ENCODE peak calls at places on chromosome 13, in eight cellular contexts. One of them, this sample, is unnamed.

GRCh38 chr13:36918246-36919060 is 1.6 kb downstream of the SMAD9 start:
- DNase-seq in nucleus accumbens: no peak
- DNase-seq in DMS79: peak
- DNase-seq in C1 segment of cervical spinal cord: no peak
- DNase-seq in stimulated activated CD8-positive, alpha-beta memory T cell treated with anti-CD3 and anti-CD28 coated beads, Interleukin-4, amount 100 ng/mL, for 4 hours: no peak
- DNase-seq in retina: peak
- DNase-seq in GM19239: no peak
- DNase-seq in NT2/D1: no peak
- DNase-seq in this sample: no peak

GRCh38 chr13:20828540-20829364 is 55.0 kb upstream of the EEF1AKMT1 start:
- DNase-seq in nucleus accumbens: peak
- DNase-seq in DMS79: no peak
- DNase-seq in C1 segment of cervical spinal cord: no peak
- DNase-seq in stimulated activated CD8-positive, alpha-beta memory T cell treated with anti-CD3 and anti-CD28 coated beads, Interleukin-4, amount 100 ng/mL, for 4 hours: no peak
- DNase-seq in retina: peak
- DNase-seq in GM19239: peak
- DNase-seq in NT2/D1: peak
- DNase-seq in this sample: no peak

GRCh38 chr13:96243371-96243770 is 153.5 kb downstream of the HS6ST3 start:
- DNase-seq in nucleus accumbens: no peak
- DNase-seq in DMS79: no peak
- DNase-seq in C1 segment of cervical spinal cord: no peak
- DNase-seq in stimulated activated CD8-positive, alpha-beta memory T cell treated with anti-CD3 and anti-CD28 coated beads, Interleukin-4, amount 100 ng/mL, for 4 hours: no peak
- DNase-seq in retina: no peak
- DNase-seq in GM19239: no peak
- DNase-seq in NT2/D1: no peak
- DNase-seq in this sample: no peak

GRCh38 chr13:75514080-75515040 is 23.3 kb downstream of the COMMD6 start:
- DNase-seq in nucleus accumbens: no peak
- DNase-seq in DMS79: no peak
- DNase-seq in C1 segment of cervical spinal cord: no peak
- DNase-seq in stimulated activated CD8-positive, alpha-beta memory T cell treated with anti-CD3 and anti-CD28 coated beads, Interleukin-4, amount 100 ng/mL, for 4 hours: no peak
- DNase-seq in retina: no peak
- DNase-seq in GM19239: no peak
- DNase-seq in NT2/D1: no peak
- DNase-seq in this sample: no peak

GRCh38 chr13:41802684-41803554 is 158.0 kb downstream of the VWA8 start:
- DNase-seq in nucleus accumbens: no peak
- DNase-seq in DMS79: no peak
- DNase-seq in C1 segment of cervical spinal cord: no peak
- DNase-seq in stimulated activated CD8-positive, alpha-beta memory T cell treated with anti-CD3 and anti-CD28 coated beads, Interleukin-4, amount 100 ng/mL, for 4 hours: no peak
- DNase-seq in retina: no peak
- DNase-seq in GM19239: no peak
- DNase-seq in NT2/D1: no peak
- DNase-seq in this sample: no peak

GRCh38 chr13:49627831-49628652 is at the start of gene ARL11:
- DNase-seq in nucleus accumbens: peak
- DNase-seq in DMS79: no peak
- DNase-seq in C1 segment of cervical spinal cord: no peak
- DNase-seq in stimulated activated CD8-positive, alpha-beta memory T cell treated with anti-CD3 and anti-CD28 coated beads, Interleukin-4, amount 100 ng/mL, for 4 hours: no peak
- DNase-seq in retina: peak
- DNase-seq in GM19239: peak
- DNase-seq in NT2/D1: no peak
- DNase-seq in this sample: no peak

GRCh38 chr13:94710881-94711560 is 1.3 kb downstream of the SOX21 start:
- DNase-seq in nucleus accumbens: peak
- DNase-seq in DMS79: no peak
- DNase-seq in C1 segment of cervical spinal cord: no peak
- DNase-seq in stimulated activated CD8-positive, alpha-beta memory T cell treated with anti-CD3 and anti-CD28 coated beads, Interleukin-4, amount 100 ng/mL, for 4 hours: no peak
- DNase-seq in retina: peak
- DNase-seq in GM19239: no peak
- DNase-seq in NT2/D1: no peak
- DNase-seq in this sample: no peak

GRCh38 chr13:109088101-109088500 is 458.7 kb downstream of the MYO16 start:
- DNase-seq in nucleus accumbens: no peak
- DNase-seq in DMS79: no peak
- DNase-seq in C1 segment of cervical spinal cord: no peak
- DNase-seq in stimulated activated CD8-positive, alpha-beta memory T cell treated with anti-CD3 and anti-CD28 coated beads, Interleukin-4, amount 100 ng/mL, for 4 hours: no peak
- DNase-seq in retina: no peak
- DNase-seq in GM19239: no peak
- DNase-seq in NT2/D1: no peak
- DNase-seq in this sample: no peak

GRCh38 chr13:93775507-93776108 is 549.0 kb downstream of the GPC6 start:
- DNase-seq in nucleus accumbens: no peak
- DNase-seq in DMS79: no peak
- DNase-seq in C1 segment of cervical spinal cord: no peak
- DNase-seq in stimulated activated CD8-positive, alpha-beta memory T cell treated with anti-CD3 and anti-CD28 coated beads, Interleukin-4, amount 100 ng/mL, for 4 hours: no peak
- DNase-seq in retina: no peak
- DNase-seq in GM19239: no peak
- DNase-seq in NT2/D1: no peak
- DNase-seq in this sample: no peak

GRCh38 chr13:110319774-110320509 is 12.9 kb downstream of the COL4A2 start:
- DNase-seq in nucleus accumbens: no peak
- DNase-seq in DMS79: no peak
- DNase-seq in C1 segment of cervical spinal cord: no peak
- DNase-seq in stimulated activated CD8-positive, alpha-beta memory T cell treated with anti-CD3 and anti-CD28 coated beads, Interleukin-4, amount 100 ng/mL, for 4 hours: no peak
- DNase-seq in retina: no peak
- DNase-seq in GM19239: no peak
- DNase-seq in NT2/D1: no peak
- DNase-seq in this sample: no peak

GRCh38 chr13:82678052-82678451 is 1204.2 kb downstream of the SLITRK1 start:
- DNase-seq in nucleus accumbens: no peak
- DNase-seq in DMS79: no peak
- DNase-seq in C1 segment of cervical spinal cord: no peak
- DNase-seq in stimulated activated CD8-positive, alpha-beta memory T cell treated with anti-CD3 and anti-CD28 coated beads, Interleukin-4, amount 100 ng/mL, for 4 hours: no peak
- DNase-seq in retina: no peak
- DNase-seq in GM19239: no peak
- DNase-seq in NT2/D1: no peak
- DNase-seq in this sample: no peak

GRCh38 chr13:113364933-113365371 is 1.0 kb upstream of the GRTP1 start:
- DNase-seq in nucleus accumbens: no peak
- DNase-seq in DMS79: no peak
- DNase-seq in C1 segment of cervical spinal cord: no peak
- DNase-seq in stimulated activated CD8-positive, alpha-beta memory T cell treated with anti-CD3 and anti-CD28 coated beads, Interleukin-4, amount 100 ng/mL, for 4 hours: no peak
- DNase-seq in retina: no peak
- DNase-seq in GM19239: no peak
- DNase-seq in NT2/D1: no peak
- DNase-seq in this sample: no peak

GRCh38 chr13:47413112-47413511 is 516.3 kb upstream of the HTR2A start:
- DNase-seq in nucleus accumbens: no peak
- DNase-seq in DMS79: no peak
- DNase-seq in C1 segment of cervical spinal cord: no peak
- DNase-seq in stimulated activated CD8-positive, alpha-beta memory T cell treated with anti-CD3 and anti-CD28 coated beads, Interleukin-4, amount 100 ng/mL, for 4 hours: no peak
- DNase-seq in retina: peak
- DNase-seq in GM19239: no peak
- DNase-seq in NT2/D1: no peak
- DNase-seq in this sample: no peak

GRCh38 chr13:39765801-39766463 is 110.5 kb downstream of the COG6 start:
- DNase-seq in nucleus accumbens: peak
- DNase-seq in DMS79: peak
- DNase-seq in C1 segment of cervical spinal cord: peak
- DNase-seq in stimulated activated CD8-positive, alpha-beta memory T cell treated with anti-CD3 and anti-CD28 coated beads, Interleukin-4, amount 100 ng/mL, for 4 hours: no peak
- DNase-seq in retina: peak
- DNase-seq in GM19239: no peak
- DNase-seq in NT2/D1: no peak
- DNase-seq in this sample: peak

GRCh38 chr13:110262082-110262436 is 44.9 kb downstream of the COL4A1 start:
- DNase-seq in nucleus accumbens: no peak
- DNase-seq in DMS79: no peak
- DNase-seq in C1 segment of cervical spinal cord: no peak
- DNase-seq in stimulated activated CD8-positive, alpha-beta memory T cell treated with anti-CD3 and anti-CD28 coated beads, Interleukin-4, amount 100 ng/mL, for 4 hours: no peak
- DNase-seq in retina: no peak
- DNase-seq in GM19239: no peak
- DNase-seq in NT2/D1: no peak
- DNase-seq in this sample: no peak

GRCh38 chr13:43492745-43493144 is 294.0 kb downstream of the ENOX1 start:
- DNase-seq in nucleus accumbens: no peak
- DNase-seq in DMS79: no peak
- DNase-seq in C1 segment of cervical spinal cord: no peak
- DNase-seq in stimulated activated CD8-positive, alpha-beta memory T cell treated with anti-CD3 and anti-CD28 coated beads, Interleukin-4, amount 100 ng/mL, for 4 hours: no peak
- DNase-seq in retina: no peak
- DNase-seq in GM19239: no peak
- DNase-seq in NT2/D1: no peak
- DNase-seq in this sample: no peak

GRCh38 chr13:94708971-94709614 is 3.3 kb downstream of the SOX21 start:
- DNase-seq in nucleus accumbens: no peak
- DNase-seq in DMS79: no peak
- DNase-seq in C1 segment of cervical spinal cord: no peak
- DNase-seq in stimulated activated CD8-positive, alpha-beta memory T cell treated with anti-CD3 and anti-CD28 coated beads, Interleukin-4, amount 100 ng/mL, for 4 hours: no peak
- DNase-seq in retina: peak
- DNase-seq in GM19239: no peak
- DNase-seq in NT2/D1: no peak
- DNase-seq in this sample: no peak

GRCh38 chr13:46184277-46184699 is 2.3 kb upstream of the LCP1 start:
- DNase-seq in nucleus accumbens: no peak
- DNase-seq in DMS79: no peak
- DNase-seq in C1 segment of cervical spinal cord: no peak
- DNase-seq in stimulated activated CD8-positive, alpha-beta memory T cell treated with anti-CD3 and anti-CD28 coated beads, Interleukin-4, amount 100 ng/mL, for 4 hours: peak
- DNase-seq in retina: no peak
- DNase-seq in GM19239: peak
- DNase-seq in NT2/D1: peak
- DNase-seq in this sample: no peak

GRCh38 chr13:73708393-73708985 is 425.7 kb downstream of the KLF12 start:
- DNase-seq in nucleus accumbens: peak
- DNase-seq in DMS79: no peak
- DNase-seq in C1 segment of cervical spinal cord: no peak
- DNase-seq in stimulated activated CD8-positive, alpha-beta memory T cell treated with anti-CD3 and anti-CD28 coated beads, Interleukin-4, amount 100 ng/mL, for 4 hours: no peak
- DNase-seq in retina: no peak
- DNase-seq in GM19239: peak
- DNase-seq in NT2/D1: peak
- DNase-seq in this sample: peak

GRCh38 chr13:61002686-61003085 is 413.0 kb downstream of the PCDH20 start:
- DNase-seq in nucleus accumbens: no peak
- DNase-seq in DMS79: no peak
- DNase-seq in C1 segment of cervical spinal cord: no peak
- DNase-seq in stimulated activated CD8-positive, alpha-beta memory T cell treated with anti-CD3 and anti-CD28 coated beads, Interleukin-4, amount 100 ng/mL, for 4 hours: no peak
- DNase-seq in retina: no peak
- DNase-seq in GM19239: no peak
- DNase-seq in NT2/D1: no peak
- DNase-seq in this sample: no peak

GRCh38 chr13:25654332-25654731 is 282.6 kb downstream of the ATP8A2 start:
- DNase-seq in nucleus accumbens: no peak
- DNase-seq in DMS79: no peak
- DNase-seq in C1 segment of cervical spinal cord: no peak
- DNase-seq in stimulated activated CD8-positive, alpha-beta memory T cell treated with anti-CD3 and anti-CD28 coated beads, Interleukin-4, amount 100 ng/mL, for 4 hours: no peak
- DNase-seq in retina: no peak
- DNase-seq in GM19239: no peak
- DNase-seq in NT2/D1: no peak
- DNase-seq in this sample: no peak

GRCh38 chr13:31965361-31966066 is 66.1 kb upstream of the FRY start:
- DNase-seq in nucleus accumbens: no peak
- DNase-seq in DMS79: no peak
- DNase-seq in C1 segment of cervical spinal cord: no peak
- DNase-seq in stimulated activated CD8-positive, alpha-beta memory T cell treated with anti-CD3 and anti-CD28 coated beads, Interleukin-4, amount 100 ng/mL, for 4 hours: no peak
- DNase-seq in retina: no peak
- DNase-seq in GM19239: no peak
- DNase-seq in NT2/D1: no peak
- DNase-seq in this sample: no peak

GRCh38 chr13:111482806-111483620 is 162.6 kb downstream of the TEX29 start:
- DNase-seq in nucleus accumbens: no peak
- DNase-seq in DMS79: no peak
- DNase-seq in C1 segment of cervical spinal cord: no peak
- DNase-seq in stimulated activated CD8-positive, alpha-beta memory T cell treated with anti-CD3 and anti-CD28 coated beads, Interleukin-4, amount 100 ng/mL, for 4 hours: no peak
- DNase-seq in retina: no peak
- DNase-seq in GM19239: no peak
- DNase-seq in NT2/D1: no peak
- DNase-seq in this sample: no peak

GRCh38 chr13:52455677-52456041 is 381 bp downstream of the CKAP2 start:
- DNase-seq in nucleus accumbens: peak
- DNase-seq in DMS79: peak
- DNase-seq in C1 segment of cervical spinal cord: no peak
- DNase-seq in stimulated activated CD8-positive, alpha-beta memory T cell treated with anti-CD3 and anti-CD28 coated beads, Interleukin-4, amount 100 ng/mL, for 4 hours: peak
- DNase-seq in retina: peak
- DNase-seq in GM19239: peak
- DNase-seq in NT2/D1: peak
- DNase-seq in this sample: no peak

GRCh38 chr13:98098511-98098910 is 44.4 kb upstream of the FARP1 start:
- DNase-seq in nucleus accumbens: no peak
- DNase-seq in DMS79: no peak
- DNase-seq in C1 segment of cervical spinal cord: no peak
- DNase-seq in stimulated activated CD8-positive, alpha-beta memory T cell treated with anti-CD3 and anti-CD28 coated beads, Interleukin-4, amount 100 ng/mL, for 4 hours: no peak
- DNase-seq in retina: no peak
- DNase-seq in GM19239: no peak
- DNase-seq in NT2/D1: no peak
- DNase-seq in this sample: no peak

GRCh38 chr13:38602261-38602660 is 84.6 kb upstream of the FREM2 start:
- DNase-seq in nucleus accumbens: no peak
- DNase-seq in DMS79: no peak
- DNase-seq in C1 segment of cervical spinal cord: no peak
- DNase-seq in stimulated activated CD8-positive, alpha-beta memory T cell treated with anti-CD3 and anti-CD28 coated beads, Interleukin-4, amount 100 ng/mL, for 4 hours: no peak
- DNase-seq in retina: no peak
- DNase-seq in GM19239: no peak
- DNase-seq in NT2/D1: no peak
- DNase-seq in this sample: no peak

GRCh38 chr13:101919541-101920306 is 467.2 kb downstream of the ITGBL1 start:
- DNase-seq in nucleus accumbens: peak
- DNase-seq in DMS79: peak
- DNase-seq in C1 segment of cervical spinal cord: no peak
- DNase-seq in stimulated activated CD8-positive, alpha-beta memory T cell treated with anti-CD3 and anti-CD28 coated beads, Interleukin-4, amount 100 ng/mL, for 4 hours: no peak
- DNase-seq in retina: peak
- DNase-seq in GM19239: no peak
- DNase-seq in NT2/D1: no peak
- DNase-seq in this sample: peak

GRCh38 chr13:49731766-49732165 is 40.5 kb upstream of the EBPL start:
- DNase-seq in nucleus accumbens: no peak
- DNase-seq in DMS79: no peak
- DNase-seq in C1 segment of cervical spinal cord: no peak
- DNase-seq in stimulated activated CD8-positive, alpha-beta memory T cell treated with anti-CD3 and anti-CD28 coated beads, Interleukin-4, amount 100 ng/mL, for 4 hours: no peak
- DNase-seq in retina: no peak
- DNase-seq in GM19239: no peak
- DNase-seq in NT2/D1: no peak
- DNase-seq in this sample: no peak

GRCh38 chr13:75101997-75102720 is 379.8 kb downstream of the TBC1D4 start:
- DNase-seq in nucleus accumbens: no peak
- DNase-seq in DMS79: no peak
- DNase-seq in C1 segment of cervical spinal cord: no peak
- DNase-seq in stimulated activated CD8-positive, alpha-beta memory T cell treated with anti-CD3 and anti-CD28 coated beads, Interleukin-4, amount 100 ng/mL, for 4 hours: no peak
- DNase-seq in retina: peak
- DNase-seq in GM19239: no peak
- DNase-seq in NT2/D1: no peak
- DNase-seq in this sample: no peak

GRCh38 chr13:26202365-26202972 is 19.6 kb downstream of the RNF6 start:
- DNase-seq in nucleus accumbens: no peak
- DNase-seq in DMS79: peak
- DNase-seq in C1 segment of cervical spinal cord: no peak
- DNase-seq in stimulated activated CD8-positive, alpha-beta memory T cell treated with anti-CD3 and anti-CD28 coated beads, Interleukin-4, amount 100 ng/mL, for 4 hours: no peak
- DNase-seq in retina: no peak
- DNase-seq in GM19239: no peak
- DNase-seq in NT2/D1: no peak
- DNase-seq in this sample: no peak

GRCh38 chr13:64551755-64552154 is 2678.4 kb downstream of the PCDH9 start:
- DNase-seq in nucleus accumbens: no peak
- DNase-seq in DMS79: no peak
- DNase-seq in C1 segment of cervical spinal cord: no peak
- DNase-seq in stimulated activated CD8-positive, alpha-beta memory T cell treated with anti-CD3 and anti-CD28 coated beads, Interleukin-4, amount 100 ng/mL, for 4 hours: no peak
- DNase-seq in retina: no peak
- DNase-seq in GM19239: no peak
- DNase-seq in NT2/D1: no peak
- DNase-seq in this sample: no peak

GRCh38 chr13:97257800-97258799 is 36.0 kb downstream of the MBNL2 start:
- DNase-seq in nucleus accumbens: no peak
- DNase-seq in DMS79: no peak
- DNase-seq in C1 segment of cervical spinal cord: no peak
- DNase-seq in stimulated activated CD8-positive, alpha-beta memory T cell treated with anti-CD3 and anti-CD28 coated beads, Interleukin-4, amount 100 ng/mL, for 4 hours: no peak
- DNase-seq in retina: no peak
- DNase-seq in GM19239: peak
- DNase-seq in NT2/D1: no peak
- DNase-seq in this sample: no peak

This sample was measured in NCI-H187 treated with DMSO at 0.1 percent for 48 hours.